ENCODE peak calls at places on chromosomes 5 and 9, in nine cellular contexts. C, Y, N, P, A, D, K, G and E are unnamed samples.

GRCh38 chr5:991472-992267 is 16.9 kb upstream of the NKD2 start:
- DNase-seq in C (no peak), Y (no peak), N (no peak), P (no peak), A (no peak), D (no peak), K (no peak), G (no peak), E (no peak)

GRCh38 chr9:128316421-128316820 is 5.8 kb downstream of the TRUB2 start:
- DNase-seq in C (no peak), Y (no peak), N (no peak), P (no peak), A (no peak), D (no peak), K (no peak), G (no peak), E (no peak)

GRCh38 chr5:131877873-131878272 is 67.6 kb downstream of the MEIKIN start:
- DNase-seq in C (no peak), Y (no peak), N (no peak), P (no peak), A (no peak), D (no peak), K (no peak), G (no peak), E (no peak)

GRCh38 chr5:1732955-1733354 is 66.7 kb downstream of the MRPL36 start:
- DNase-seq in C (no peak), Y (no peak), N (no peak), P (no peak), A (no peak), D (no peak), K (no peak), G (no peak), E (no peak)

GRCh38 chr5:71600783-71601182 is 13.6 kb downstream of the MCCC2 start:
- DNase-seq in C (no peak), Y (no peak), N (peak; percentile 6), P (no peak), A (no peak), D (no peak), K (no peak), G (no peak), E (no peak)

GRCh38 chr9:87556821-87557220 is 59.2 kb downstream of the DAPK1 start:
- DNase-seq in C (no peak), Y (no peak), N (no peak), P (no peak), A (no peak), D (no peak), K (peak; percentile 31), G (no peak), E (no peak)

GRCh38 chr5:81855576-81855975 is 104.7 kb upstream of the SSBP2 start:
- DNase-seq in C (no peak), Y (no peak), N (no peak), P (no peak), A (no peak), D (no peak), K (no peak), G (no peak), E (no peak)

GRCh38 chr9:135792268-135793128 is 90.5 kb downstream of the KCNT1 start:
- DNase-seq in C (no peak), Y (no peak), N (no peak), P (no peak), A (no peak), D (no peak), K (no peak), G (no peak), E (no peak)

GRCh38 chr5:159571501-159572244 is 241.4 kb upstream of the IL12B start:
- DNase-seq in C (no peak), Y (no peak), N (no peak), P (no peak), A (no peak), D (no peak), K (no peak), G (no peak), E (no peak)

GRCh38 chr5:115657883-115658233 is 32.0 kb upstream of the TMED7 start:
- DNase-seq in C (no peak), Y (peak; percentile 28), N (peak; percentile 91), P (peak; percentile 81), A (peak; percentile 51), D (peak; percentile 29), K (no peak), G (peak; percentile 20), E (peak; percentile 74)

GRCh38 chr5:17216974-17217325 is 481 bp upstream of the BASP1 start:
- DNase-seq in C (no peak), Y (no peak), N (peak; percentile 34), P (peak; percentile 51), A (no peak), D (no peak), K (no peak), G (no peak), E (peak; percentile 80)

GRCh38 chr5:123511290-123511647 is 708 bp upstream of the CSNK1G3 start:
- DNase-seq in C (no peak), Y (peak; percentile 38), N (peak; percentile 68), P (peak; percentile 70), A (no peak), D (peak; percentile 48), K (no peak), G (no peak), E (peak; percentile 70)

DNA sequence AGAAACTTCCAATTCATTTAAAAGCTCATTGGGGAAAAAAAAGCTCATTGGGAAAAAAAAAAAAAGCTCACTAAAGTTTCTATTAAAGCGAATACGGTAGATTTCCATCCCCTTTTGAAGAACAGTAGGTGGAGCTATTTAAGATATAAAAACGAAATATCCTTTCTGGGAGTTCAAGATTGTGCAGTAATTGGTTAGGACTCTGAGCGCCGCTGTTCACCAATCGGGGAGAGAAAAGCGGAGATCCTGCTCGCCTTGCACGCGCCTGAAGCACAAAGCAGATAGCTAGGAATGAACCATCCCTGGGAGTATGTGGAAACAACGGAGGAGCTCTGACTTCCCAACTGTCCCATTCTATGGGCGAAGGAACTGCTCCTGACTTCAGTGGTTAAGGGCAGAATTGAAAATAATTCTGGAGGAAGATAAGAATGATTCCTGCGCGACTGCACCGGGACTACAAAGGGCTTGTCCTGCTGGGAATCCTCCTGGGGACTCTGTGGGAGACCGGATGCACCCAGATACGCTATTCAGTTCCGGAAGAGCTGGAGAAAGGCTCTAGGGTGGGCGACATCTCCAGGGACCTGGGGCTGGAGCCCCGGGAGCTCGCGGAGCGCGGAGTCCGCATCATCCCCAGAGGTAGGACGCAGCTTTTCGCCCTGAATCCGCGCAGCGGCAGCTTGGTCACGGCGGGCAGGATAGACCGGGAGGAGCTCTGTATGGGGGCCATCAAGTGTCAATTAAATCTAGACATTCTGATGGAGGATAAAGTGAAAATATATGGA is at the start of gene PCDHGA12:
- DNase-seq in C (no peak), Y (peak; percentile 90), N (peak; percentile 96), P (peak; percentile 87), A (no peak), D (peak; percentile 52), K (peak; percentile 58), G (no peak), E (peak; percentile 91)
- TF ChIP-seq CTCF in C (no peak), Y (peak; percentile 73), N (peak; percentile 81), P (peak; percentile 71), A (peak; percentile 59), D (peak; percentile 50), K (peak; percentile 70), G (peak; percentile 43), E (peak; percentile 63)

GRCh38 chr5:142696379-142696778 is 10.5 kb upstream of the FGF1 start:
- DNase-seq in C (no peak), Y (no peak), N (no peak), P (no peak), A (no peak), D (no peak), K (no peak), G (no peak), E (no peak)

GRCh38 chr5:142697356-142697807 is 11.5 kb upstream of the FGF1 start:
- DNase-seq in C (no peak), Y (no peak), N (peak; percentile 82), P (peak; percentile 49), A (no peak), D (no peak), K (peak; percentile 37), G (no peak), E (peak; percentile 67)

GRCh38 chr5:142699105-142699720 is 13.3 kb upstream of the FGF1 start:
- DNase-seq in C (peak; percentile 85), Y (no peak), N (peak; percentile 87), P (peak; percentile 84), A (no peak), D (no peak), K (peak; percentile 83), G (peak; percentile 76), E (peak; percentile 86)

GRCh38 chr5:142698447-142698846 is 12.6 kb upstream of the FGF1 start:
- DNase-seq in C (no peak), Y (no peak), N (no peak), P (no peak), A (no peak), D (no peak), K (no peak), G (no peak), E (no peak)

GRCh38 chr5:142697846-142698245 is 12.0 kb upstream of the FGF1 start:
- DNase-seq in C (no peak), Y (no peak), N (peak; percentile 64), P (peak; percentile 51), A (no peak), D (no peak), K (peak; percentile 54), G (no peak), E (peak; percentile 51)
- H3K4me3 ChIP-seq in C (peak overlapping the region; percentile 24), Y (no peak overlapping the region), N (no peak overlapping the region), P (no peak overlapping the region), A (no peak overlapping the region), D (no peak overlapping the region), K (no peak overlapping the region), G (no peak overlapping the region), E (no peak overlapping the region)

DNA sequence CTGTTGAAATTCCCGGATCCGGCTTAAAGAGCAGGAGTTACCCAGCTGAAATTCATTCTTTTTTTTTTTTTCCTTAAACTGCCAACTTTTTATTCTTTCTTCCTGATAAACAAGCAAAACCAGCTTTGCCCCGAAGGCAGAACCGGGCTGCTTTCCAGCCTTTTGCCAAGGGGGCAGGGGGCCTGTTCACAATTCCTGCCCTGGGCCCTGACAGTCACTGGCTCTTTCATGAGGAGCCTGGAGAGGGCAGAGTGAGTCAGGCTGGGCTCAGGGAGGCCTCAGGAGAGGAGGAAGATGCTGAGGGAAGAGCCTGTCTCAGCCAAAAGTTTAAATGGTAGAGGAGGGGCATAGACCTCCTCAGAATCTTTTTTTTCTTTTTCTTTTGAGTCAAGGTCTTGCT is 4.8 kb downstream of the GLIPR2 start:
- DNase-seq in C (no peak), Y (no peak), N (peak; percentile 45), P (peak; percentile 41), A (no peak), D (no peak), K (no peak), G (no peak), E (no peak)
- TF ChIP-seq CTCF in C (no peak), Y (peak; percentile 66), N (peak; percentile 39), P (peak; percentile 43), A (peak; percentile 56), D (peak; percentile 43), K (no peak), G (peak; percentile 27), E (peak; percentile 68)

DNA sequence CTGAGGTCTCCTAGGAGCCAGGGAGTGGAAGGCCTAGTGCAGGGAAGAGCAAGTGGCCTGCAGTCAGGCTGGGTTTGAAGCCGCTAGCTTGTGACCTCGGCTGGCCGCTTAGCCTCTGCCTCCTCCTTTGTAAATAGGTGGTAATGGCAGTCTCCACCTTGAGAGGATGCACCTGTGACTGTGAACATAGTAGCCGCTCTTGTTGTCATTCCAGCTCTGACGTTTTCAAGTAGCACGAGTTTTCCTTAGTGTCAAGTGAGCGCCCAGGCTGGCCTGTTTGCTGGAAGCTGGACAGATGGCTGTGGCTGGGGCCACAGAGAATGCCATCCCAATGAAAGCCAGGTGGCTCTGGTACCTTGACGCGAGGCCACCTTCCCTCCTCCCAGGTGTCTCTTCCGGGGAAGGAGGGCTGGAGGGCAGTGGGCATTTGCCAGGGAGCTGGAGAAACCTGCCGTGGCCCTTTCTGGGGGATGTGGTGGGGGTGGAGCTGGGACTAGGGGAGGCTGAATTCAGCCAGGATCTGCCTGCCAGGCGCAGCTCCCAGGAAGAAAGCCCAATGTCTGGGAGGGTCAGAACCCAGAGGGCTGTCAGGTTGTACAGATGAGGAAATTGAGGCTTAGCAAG is 2.5 kb downstream of the ASS1 start:
- DNase-seq in C (no peak), Y (no peak), N (no peak), P (no peak), A (no peak), D (no peak), K (no peak), G (no peak), E (no peak)
- H3K4me3 ChIP-seq in C (peak overlapping the region; percentile 89), Y (no peak overlapping the region), N (no peak overlapping the region), P (no peak overlapping the region), A (peak overlapping the region; percentile 18), D (no peak overlapping the region), K (no peak overlapping the region), G (no peak overlapping the region), E (no peak overlapping the region)